ENCODE peak calls at places on chromosomes 16 and 17, in four cellular contexts. Q is WTC11, S is HepG2, T is K562. V is an unnamed sample.

GRCh38 chr17:14304222-14304844 is 3.5 kb downstream of the HS3ST3B1 start:
- DNase-seq in Q (no peak), S (no peak), T (no peak), V (no peak)

GRCh38 chr17:43984521-43984920 is 19.9 kb upstream of the NAGS start:
- DNase-seq in Q (peak; percentile 27), S (no peak), T (no peak), V (no peak)

GRCh38 chr17:18185391-18185790 is 1.8 kb downstream of the ALKBH5 start:
- DNase-seq in Q (no peak), S (no peak), T (no peak), V (no peak)

GRCh38 chr16:47034455-47034854 is 61.0 kb upstream of the DNAJA2 start:
- DNase-seq in Q (no peak), S (no peak), T (no peak), V (no peak)

GRCh38 chr17:81250286-81251090 is 11.4 kb downstream of the NDUFAF8 start:
- DNase-seq in Q (no peak), S (no peak), T (no peak), V (no peak)

GRCh38 chr17:56593073-56593740 is at the start of gene NOG:
- DNase-seq in Q (peak; percentile 73), S (no peak), T (no peak), V (peak; percentile 72)

GRCh38 chr17:83092186-83092585 is 12.8 kb downstream of the METRNL start:
- DNase-seq in Q (no peak), S (no peak), T (no peak), V (no peak)

GRCh38 chr17:61967729-61968128 is 39.9 kb upstream of the INTS2 start:
- DNase-seq in Q (no peak), S (no peak), T (no peak), V (no peak)

GRCh38 chr17:44122825-44123355 is 551 bp downstream of the HDAC5 start:
- DNase-seq in Q (no peak), S (no peak), T (no peak), V (no peak)

GRCh38 chr17:30344283-30345088 is 10.6 kb upstream of the TMIGD1 start:
- DNase-seq in Q (no peak), S (peak; percentile 96), T (peak; percentile 43), V (peak; percentile 85)

GRCh38 chr17:55745258-55745657 is 5.6 kb upstream of the PCTP start:
- DNase-seq in Q (no peak), S (no peak), T (no peak), V (no peak)

GRCh38 chr16:10088380-10088793 is 93.8 kb downstream of the GRIN2A start:
- DNase-seq in Q (no peak), S (no peak), T (no peak), V (no peak)

GRCh38 chr16:14337303-14338191 is 266.4 kb downstream of the MRTFB start:
- DNase-seq in Q (no peak), S (peak; percentile 73), T (no peak), V (no peak)

GRCh38 chr17:37520174-37520573 is 30.5 kb downstream of the DUSP14 start:
- DNase-seq in Q (no peak), S (no peak), T (no peak), V (no peak)

GRCh38 chr16:85751665-85752501 is 987 bp upstream of the C16orf74 start:
- DNase-seq in Q (no peak), S (no peak), T (no peak), V (no peak)

GRCh38 chr17:6387858-6388257 is 47.1 kb downstream of the AIPL1 start:
- DNase-seq in Q (no peak), S (no peak), T (no peak), V (no peak)

GRCh38 chr17:70905796-70906195 is 736.5 kb downstream of the KCNJ2 start:
- DNase-seq in Q (no peak), S (no peak), T (no peak), V (no peak)

GRCh38 chr16:70437017-70437581 is 1.8 kb downstream of the ST3GAL2 start:
- DNase-seq in Q (peak; percentile 68), S (peak; percentile 57), T (peak; percentile 83), V (no peak)

GRCh38 chr16:13042291-13042690 is 140.9 kb downstream of the SHISA9 start:
- DNase-seq in Q (no peak), S (no peak), T (no peak), V (no peak)

GRCh38 chr17:38510424-38511125 is 82.3 kb downstream of the ARHGAP23 start:
- DNase-seq in Q (peak; percentile 65), S (peak; percentile 39), T (peak; percentile 75), V (no peak)

GRCh38 chr16:17318200-17318599 is 152.6 kb downstream of the XYLT1 start:
- DNase-seq in Q (no peak), S (no peak), T (no peak), V (peak; percentile 35)

GRCh38 chr16:72808754-72809153 is 239.2 kb downstream of the ZFHX3 start:
- DNase-seq in Q (no peak), S (no peak), T (no peak), V (no peak)

GRCh38 chr16:47197536-47198179 is 53.9 kb upstream of the NETO2 start:
- DNase-seq in Q (no peak), S (no peak), T (no peak), V (no peak)

GRCh38 chr16:22327446-22327775 is 30.2 kb downstream of the POLR3E start:
- DNase-seq in Q (no peak), S (no peak), T (no peak), V (no peak)

GRCh38 chr16:31189412-31189778 is 9.5 kb downstream of the FUS start:
- DNase-seq in Q (no peak), S (no peak), T (no peak), V (no peak)

GRCh38 chr16:89009343-89010209 is 32.6 kb upstream of the CBFA2T3 start:
- DNase-seq in Q (peak; percentile 63), S (no peak), T (no peak), V (no peak)

GRCh38 chr16:56314244-56314850 is 111.0 kb downstream of the AMFR start:
- DNase-seq in Q (no peak), S (no peak), T (no peak), V (no peak)

GRCh38 chr17:78141437-78142112 is 4.6 kb upstream of the C17orf99 start:
- DNase-seq in Q (no peak), S (no peak), T (no peak), V (no peak)

GRCh38 chr16:71734511-71734910 is 10.0 kb upstream of the PHLPP2 start:
- DNase-seq in Q (no peak), S (peak; percentile 12), T (no peak), V (no peak)

GRCh38 chr16:71737501-71737900 is 13.0 kb upstream of the PHLPP2 start:
- DNase-seq in Q (no peak), S (no peak), T (no peak), V (no peak)

DNA sequence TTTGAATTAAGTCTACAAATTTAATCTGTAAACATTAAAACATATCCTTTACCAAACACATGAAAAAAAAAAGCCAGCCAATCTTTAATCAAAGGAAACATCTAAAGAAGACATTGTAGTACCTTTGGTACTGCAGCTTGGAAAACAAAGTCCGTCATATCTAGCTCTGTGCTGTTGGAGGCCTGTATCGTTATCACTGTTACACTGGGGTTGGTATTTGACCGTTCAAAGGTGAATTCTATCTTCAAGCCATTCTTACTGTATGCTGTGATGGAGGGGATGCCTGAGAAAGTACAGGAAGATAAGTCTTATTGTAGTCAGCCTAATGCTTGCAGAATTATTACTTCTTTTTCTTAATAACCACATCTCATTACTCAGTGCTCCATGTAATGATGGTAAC is 14.3 kb upstream of the PHLPP2 start:
- DNase-seq in Q (no peak), S (no peak), T (no peak), V (no peak)
- TF ChIP-seq HMGXB4 in Q (no peak), S (no peak), T (no peak), V (no peak)

GRCh38 chr17:74922172-74922571 is 883 bp downstream of the USH1G start:
- DNase-seq in Q (no peak), S (no peak), T (no peak), V (no peak)

GRCh38 chr17:74924250-74924948 is at the start of gene OTOP2:
- DNase-seq in Q (peak; percentile 24), S (no peak), T (no peak), V (no peak)

GRCh38 chr17:74922694-74923537 is at the start of gene USH1G:
- DNase-seq in Q (peak; percentile 21), S (no peak), T (peak; percentile 88), V (no peak)

GRCh38 chr17:74925242-74925641 is 1.2 kb downstream of the OTOP2 start:
- DNase-seq in Q (peak; percentile 9), S (no peak), T (no peak), V (no peak)

GRCh38 chr17:74923538-74924249 is 379 bp upstream of the OTOP2 start:
- DNase-seq in Q (peak; percentile 79), S (no peak), T (peak; percentile 89), V (peak; percentile 92)
- TF ChIP-seq HMGXB4 in Q (no peak), S (peak; percentile 60), T (peak; percentile 50), V (no peak)

DNA sequence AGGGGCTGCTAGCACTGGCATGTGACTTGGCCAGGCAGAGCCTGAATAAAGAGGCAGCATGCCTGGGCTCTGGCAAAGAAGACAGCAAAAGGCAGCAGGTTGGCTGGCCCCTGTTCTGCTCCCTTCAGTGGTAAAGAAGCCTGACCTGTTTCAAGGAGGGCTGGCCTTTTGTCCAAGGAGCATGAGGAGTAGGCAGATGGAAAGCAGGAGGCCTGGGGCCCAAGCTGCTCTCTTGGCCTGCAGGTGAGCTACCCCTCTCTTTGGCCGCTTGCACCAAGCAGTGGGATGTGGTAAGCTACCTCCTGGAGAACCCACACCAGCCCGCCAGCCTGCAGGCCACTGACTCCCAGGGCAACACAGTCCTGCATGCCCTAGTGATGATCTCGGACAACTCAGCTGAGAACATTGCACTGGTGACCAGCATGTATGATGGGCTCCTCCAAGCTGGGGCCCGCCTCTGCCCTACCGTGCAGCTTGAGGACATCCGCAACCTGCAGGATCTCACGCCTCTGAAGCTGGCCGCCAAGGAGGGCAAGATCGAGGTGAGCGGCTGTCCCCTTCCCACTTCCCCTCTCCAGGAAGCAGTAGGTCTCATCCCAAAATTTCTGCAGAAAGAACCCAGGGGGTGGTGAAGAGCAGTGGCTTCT is 8.0 kb downstream of the TRPV2 start:
- DNase-seq in Q (no peak), S (no peak), T (peak; percentile 1), V (no peak)
- TF ChIP-seq HMGXB4 in Q (no peak), S (no peak), T (no peak), V (no peak)

DNA sequence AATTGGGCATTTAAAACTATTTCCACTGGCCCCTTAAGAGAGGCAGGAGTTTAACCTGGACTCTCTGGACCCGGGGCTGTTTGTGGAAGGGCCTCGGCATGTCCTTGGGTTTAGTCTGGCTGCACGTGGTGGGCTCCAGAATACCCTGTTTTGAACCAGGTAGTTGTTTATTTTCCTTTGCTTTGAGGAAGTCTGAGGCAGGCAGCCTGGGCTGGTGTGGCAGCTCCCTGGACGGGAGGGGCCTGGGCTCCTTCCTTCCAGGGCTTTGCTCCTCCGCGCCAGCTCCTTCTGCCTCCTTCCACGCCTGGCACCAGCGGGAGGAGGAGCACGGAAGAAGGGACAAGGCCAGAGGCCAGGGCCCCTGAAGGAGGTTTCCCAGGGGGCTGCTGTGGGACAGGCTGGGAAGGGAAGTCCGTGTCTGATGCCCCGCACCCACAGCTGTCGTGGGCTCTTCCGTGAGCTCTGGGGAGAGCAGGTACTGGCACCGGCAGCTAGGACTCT is 15.5 kb downstream of the BANP start:
- DNase-seq in Q (no peak), S (no peak), T (no peak), V (no peak)
- TF ChIP-seq HMGXB4 in Q (no peak), S (no peak), T (no peak), V (no peak)

V was measured in A549.